ENCODE peak calls at places on chromosomes 12 and 14, in seven cellular contexts. I is HS-27A, Q is neural progenitor cell, C is neural crest cell, Z is GM06990, E is NCI-H2081, H is HuH-7. D is an unnamed sample.

GRCh38 chr12:54932691-54933090 is 51.9 kb downstream of the TESPA1 start:
- DNase-seq in I (no peak), Q (no peak), C (no peak), Z (no peak), E (peak), H (no peak), D (no peak)

GRCh38 chr12:49974677-49975369 is 2.1 kb downstream of the AQP6 start:
- DNase-seq in I (no peak), Q (no peak), C (no peak), Z (no peak), E (no peak), H (no peak), D (no peak)

GRCh38 chr14:105519946-105520698 is 6.3 kb upstream of the TMEM121 start:
- DNase-seq in I (no peak), Q (no peak), C (no peak), Z (no peak), E (no peak), H (no peak), D (no peak)

GRCh38 chr14:99436247-99437180 is 44.1 kb downstream of the SETD3 start:
- DNase-seq in I (no peak), Q (no peak), C (no peak), Z (no peak), E (no peak), H (no peak), D (no peak)

GRCh38 chr12:54749191-54749818 is 101.1 kb upstream of the DCD start:
- DNase-seq in I (peak), Q (peak), C (peak), Z (peak), E (peak), H (peak), D (no peak)

GRCh38 chr12:53115112-53115890 is 12.0 kb downstream of the SOAT2 start:
- DNase-seq in I (no peak), Q (peak), C (no peak), Z (no peak), E (no peak), H (no peak), D (peak)

GRCh38 chr14:103021817-103022668 is 35.3 kb downstream of the CDC42BPB start:
- DNase-seq in I (no peak), Q (no peak), C (no peak), Z (no peak), E (peak), H (no peak), D (peak)

GRCh38 chr14:75257241-75257640 is 21.4 kb upstream of the FOS start:
- DNase-seq in I (no peak), Q (no peak), C (no peak), Z (no peak), E (no peak), H (no peak), D (no peak)

GRCh38 chr12:104285740-104286537 is 17.6 kb upstream of the EID3 start:
- DNase-seq in I (no peak), Q (no peak), C (no peak), Z (no peak), E (no peak), H (no peak), D (no peak)

GRCh38 chr14:90136904-90137303 is 75.1 kb downstream of the KCNK13 start:
- DNase-seq in I (no peak), Q (no peak), C (no peak), Z (no peak), E (no peak), H (no peak), D (no peak)

GRCh38 chr14:24607081-24607480 is 2.4 kb downstream of the GZMH start:
- DNase-seq in I (no peak), Q (no peak), C (no peak), Z (no peak), E (no peak), H (no peak), D (no peak)

GRCh38 chr14:23364604-23365352 is at the start of gene EFS:
- DNase-seq in I (no peak), Q (peak), C (peak), Z (no peak), E (no peak), H (no peak), D (no peak)

GRCh38 chr12:108696111-108696995 is 35.0 kb downstream of the CORO1C start:
- DNase-seq in I (peak), Q (no peak), C (no peak), Z (no peak), E (no peak), H (no peak), D (no peak)

GRCh38 chr12:89278169-89278568 is 74.1 kb downstream of the DUSP6 start:
- DNase-seq in I (no peak), Q (no peak), C (no peak), Z (no peak), E (no peak), H (no peak), D (peak)

GRCh38 chr12:20486233-20486632 is 117.9 kb downstream of the PDE3A start:
- DNase-seq in I (no peak), Q (peak), C (no peak), Z (no peak), E (no peak), H (no peak), D (no peak)